ENCODE peak calls at places on chromosome 2, in four cellular contexts. Q is foreskin keratinocyte, P is vagina, H is thyroid gland. V is an unnamed sample. For H3K4me1, the result is how much of the 10 kb centered on the place peaks cover.

GRCh38 chr2:168212167-168212566 is 35.2 kb downstream of the STK39 start:
- DNase-seq in H (no peak), Q (no peak), P (no peak), V (no peak)

GRCh38 chr2:44715671-44716077 is 225.8 kb upstream of the SIX3 start:
- DNase-seq in H (no peak), P (no peak), Q (peak), V (no peak)

GRCh38 chr2:217520361-217521010 is 482.3 kb downstream of the TNS1 start:
- DNase-seq in H (no peak), P (no peak), Q (peak), V (no peak)

GRCh38 chr2:165840333-165840958 is 46.4 kb upstream of the GALNT3 start:
- DNase-seq in H (no peak), Q (no peak), P (no peak), V (no peak)

GRCh38 chr2:113075030-113075429 is 7.3 kb downstream of the IL1F10 start:
- DNase-seq in P (no peak), H (peak), Q (no peak), V (no peak)

GRCh38 chr2:95024960-95025405 is 525 bp upstream of the MAL start:
- DNase-seq in P (no peak), H (no peak), Q (no peak), V (no peak)

GRCh38 chr2:227324671-227325055 is 388 bp upstream of the MFF start:
- DNase-seq in H (no peak), P (no peak), Q (no peak), V (no peak)

GRCh38 chr2:175167076-175167791 is 769 bp downstream of the ATF2 start:
- DNase-seq in H (peak), P (no peak), Q (peak), V (peak)

GRCh38 chr2:205148756-205149155 is 533.5 kb upstream of the NRP2 start:
- DNase-seq in H (no peak), P (no peak), Q (no peak), V (no peak)

GRCh38 chr2:66426250-66427064 is 8.5 kb upstream of the MEIS1 start:
- DNase-seq in H (no peak), Q (no peak), P (no peak), V (no peak)
- H3K27ac ChIP-seq in H (no peak), Q (no peak), P (peak), V (no peak)

DNA sequence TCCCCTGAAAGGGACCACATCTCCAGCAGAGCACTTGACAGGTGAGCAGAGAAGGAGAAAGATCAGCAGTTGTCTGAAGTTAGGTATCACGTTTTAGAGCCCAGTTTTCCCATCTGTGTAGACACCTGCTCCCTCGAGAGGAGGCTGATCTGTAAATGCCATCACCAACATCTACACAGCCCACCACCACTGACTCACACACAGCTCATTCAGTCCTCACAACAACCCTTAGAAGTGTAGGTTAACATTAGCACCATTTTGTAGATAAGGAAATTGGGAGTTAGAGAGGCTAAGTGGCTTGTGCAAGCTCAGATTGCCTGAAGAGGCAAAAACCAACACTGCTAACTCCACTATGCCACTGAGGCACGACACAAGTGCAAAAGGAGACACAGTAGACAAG is 37.2 kb upstream of the STAT1 start:
- DNase-seq in P (no peak), H (no peak), Q (no peak), V (no peak)
- H3K4me1 ChIP-seq in P (under half), H (under half), Q (under half), V (under half)

DNA sequence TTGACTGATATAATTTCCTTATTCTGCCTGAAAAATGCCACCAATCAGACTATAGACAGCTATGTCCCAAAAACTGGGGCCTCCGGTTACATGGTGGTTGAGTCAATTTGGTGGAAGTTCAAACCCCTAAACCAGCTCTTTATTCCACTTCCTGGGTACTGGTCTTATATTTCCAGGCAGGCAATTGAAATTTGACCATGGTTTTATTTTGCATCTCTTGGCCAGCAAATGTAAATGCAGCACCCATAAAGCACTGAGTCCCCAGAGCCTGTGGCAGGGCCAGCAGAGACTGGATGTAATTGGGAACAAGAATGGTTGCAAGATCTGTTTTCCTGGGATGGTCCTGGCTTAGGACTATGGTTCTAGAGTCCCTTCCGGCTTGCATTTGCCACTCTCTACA is 108.2 kb upstream of the CDC42EP3 start:
- DNase-seq in P (no peak), Q (no peak), H (no peak), V (no peak)
- H3K27ac ChIP-seq in P (peak), Q (no peak), H (no peak), V (no peak)

GRCh38 chr2:46818141-46818552 is 97.5 kb downstream of the MCFD2 start:
- DNase-seq in Q (no peak), H (peak), P (no peak), V (peak)

GRCh38 chr2:46816846-46817726 is 98.5 kb downstream of the MCFD2 start:
- DNase-seq in Q (no peak), P (peak), H (no peak), V (no peak)

GRCh38 chr2:46814562-46814961 is 101.0 kb downstream of the MCFD2 start:
- DNase-seq in H (no peak), P (no peak), Q (no peak), V (peak)

GRCh38 chr2:46815121-46815802 is 100.3 kb downstream of the MCFD2 start:
- DNase-seq in H (no peak), Q (no peak), P (peak), V (no peak)

GRCh38 chr2:46816151-46816845 is 99.3 kb downstream of the MCFD2 start:
- DNase-seq in P (peak), H (no peak), Q (no peak), V (no peak)
- H3K4me1 ChIP-seq in P (half or more), H (under half), Q (under half), V (under half)

DNA sequence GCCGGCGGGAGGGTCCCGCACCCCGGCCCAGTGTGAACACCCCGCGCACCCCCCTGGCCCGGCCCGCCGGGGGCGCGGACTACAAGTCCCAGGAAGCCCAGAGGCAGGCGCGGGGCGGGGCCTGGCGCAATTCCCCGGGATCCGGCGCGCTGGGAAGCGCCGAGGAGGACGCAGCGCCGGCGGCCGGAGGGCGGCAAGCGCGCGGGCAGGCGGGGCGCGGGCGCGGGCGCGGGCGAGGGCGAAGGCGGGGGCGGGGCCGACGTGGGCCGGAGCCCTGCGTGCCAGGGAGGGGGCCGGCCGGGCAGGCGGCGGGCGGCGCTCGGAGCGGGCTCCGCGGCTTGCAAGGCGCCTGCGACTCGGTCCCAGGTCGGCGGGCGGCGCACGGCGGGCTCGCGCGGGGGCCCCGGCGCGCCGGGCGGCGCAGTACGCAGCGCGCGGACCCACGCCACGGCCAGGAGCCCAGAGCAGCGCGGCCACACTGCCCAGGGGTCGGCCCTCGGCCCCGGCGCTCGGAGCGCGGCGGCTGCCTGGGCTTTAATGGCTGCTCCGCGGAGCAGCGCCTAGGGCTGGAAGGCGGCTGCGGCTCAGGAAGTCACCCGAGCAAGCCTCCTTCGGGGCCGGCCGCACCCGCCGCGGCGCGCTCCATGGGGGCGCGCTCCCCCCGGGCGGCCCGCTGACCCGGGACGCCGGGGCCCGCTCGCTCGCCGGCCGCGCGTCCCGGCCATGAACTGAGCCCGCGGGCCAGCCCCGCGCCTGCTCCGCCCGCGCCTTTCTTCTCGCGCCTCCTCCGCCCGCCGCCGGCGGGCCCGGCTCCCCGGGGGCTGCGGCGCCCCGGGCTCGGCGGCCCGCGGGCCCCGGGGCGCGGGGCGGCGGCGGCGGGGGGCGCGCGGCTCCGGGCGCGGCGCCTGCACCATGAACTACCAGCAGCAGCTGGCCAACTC is at the start of gene AGAP1:
- DNase-seq in H (peak), P (no peak), Q (peak), V (peak)
- H3K27ac ChIP-seq in H (peak), P (peak), Q (peak), V (peak)